ENCODE peak calls at places on chromosome 13, in four cellular contexts. V is tibial artery, A is SJCRH30, I is A549. G is an unnamed sample.

GRCh38 chr13:112849500-112849899 is 119.5 kb upstream of the MCF2L start:
- DNase-seq in V (no peak), A (peak; percentile 88), I (no peak), G (peak; percentile 63)

GRCh38 chr13:35699805-35700204 is 223.3 kb upstream of the MAB21L1 start:
- DNase-seq in V (peak; percentile 50), A (no peak), I (no peak), G (no peak)

GRCh38 chr13:47757681-47758080 is 243.4 kb downstream of the SUCLA2 start:
- DNase-seq in V (no peak), A (no peak), I (no peak), G (no peak)

GRCh38 chr13:43286769-43287168 is 263.4 kb downstream of the DNAJC15 start:
- DNase-seq in V (no peak), A (no peak), I (no peak), G (no peak)

GRCh38 chr13:77928909-77929308 is 10.3 kb upstream of the EDNRB start:
- DNase-seq in V (no peak), A (no peak), I (no peak), G (no peak)

GRCh38 chr13:44954210-44954609 is 35.1 kb downstream of the NUFIP1 start:
- DNase-seq in V (no peak), A (no peak), I (no peak), G (no peak)

GRCh38 chr13:98451676-98452105 is 125.2 kb downstream of the STK24 start:
- DNase-seq in V (peak; percentile 81), A (peak; percentile 32), I (no peak), G (no peak)

GRCh38 chr13:51523082-51523518 is 61.2 kb upstream of the WDFY2 start:
- DNase-seq in V (peak; percentile 39), A (no peak), I (no peak), G (peak; percentile 66)

GRCh38 chr13:21075303-21076264 is 14.2 kb upstream of the LATS2 start:
- DNase-seq in V (no peak), A (no peak), I (no peak), G (no peak)

GRCh38 chr13:28597641-28598040 is 61.3 kb upstream of the POMP start:
- DNase-seq in V (no peak), A (no peak), I (no peak), G (no peak)

GRCh38 chr13:39415003-39415402 is 188.0 kb downstream of the LHFPL6 start:
- DNase-seq in V (peak; percentile 45), A (no peak), I (no peak), G (no peak)

GRCh38 chr13:70747305-70747704 is 639.1 kb upstream of the KLHL1 start:
- DNase-seq in V (no peak), A (peak; percentile 37), I (no peak), G (no peak)

GRCh38 chr13:63124863-63125262 is 1709.2 kb upstream of the PCDH20 start:
- DNase-seq in V (no peak), A (peak; percentile 49), I (no peak), G (no peak)

GRCh38 chr13:92436927-92437326 is 789.7 kb upstream of the GPC6 start:
- DNase-seq in V (no peak), A (no peak), I (no peak), G (no peak)

GRCh38 chr13:105170438-105170837 is 1365.0 kb downstream of the EFNB2 start:
- DNase-seq in V (no peak), A (no peak), I (no peak), G (no peak)

GRCh38 chr13:110536006-110536693 is 25.4 kb downstream of the RAB20 start:
- DNase-seq in V (peak; percentile 66), A (no peak), I (no peak), G (no peak)

GRCh38 chr13:112434032-112434431 is 57.9 kb downstream of the SPACA7 start:
- DNase-seq in V (no peak), A (no peak), I (no peak), G (no peak)

GRCh38 chr13:28609381-28609780 is 49.5 kb upstream of the POMP start:
- DNase-seq in V (no peak), A (no peak), I (no peak), G (no peak)

GRCh38 chr13:55517312-55517711 is 1623.4 kb upstream of the PRR20A start:
- DNase-seq in V (no peak), A (peak; percentile 31), I (no peak), G (peak; percentile 41)

GRCh38 chr13:82330499-82330898 is 1551.8 kb downstream of the SLITRK1 start:
- DNase-seq in V (no peak), A (peak; percentile 11), I (no peak), G (no peak)

GRCh38 chr13:29707876-29708543 is 112.5 kb upstream of the SLC7A1 start:
- DNase-seq in V (no peak), A (peak; percentile 88), I (peak; percentile 6), G (peak; percentile 82)

GRCh38 chr13:50766043-50766442 is 77.4 kb downstream of the DLEU7 start:
- DNase-seq in V (no peak), A (no peak), I (no peak), G (no peak)

GRCh38 chr13:80340643-80341097 is 256 bp downstream of the SPRY2 start:
- DNase-seq in V (peak; percentile 28), A (no peak), I (no peak), G (no peak)

GRCh38 chr13:102055116-102055515 is 346.7 kb downstream of the FGF14 start:
- DNase-seq in V (no peak), A (no peak), I (no peak), G (no peak)

GRCh38 chr13:43003010-43003409 is 11.0 kb upstream of the EPSTI1 start:
- DNase-seq in V (no peak), A (no peak), I (no peak), G (no peak)

GRCh38 chr13:101398920-101399319 is 17.4 kb downstream of the NALCN start:
- DNase-seq in V (no peak), A (no peak), I (no peak), G (no peak)

GRCh38 chr13:27474751-27475268 is 24.4 kb upstream of the MTIF3 start:
- DNase-seq in V (no peak), A (no peak), I (no peak), G (no peak)

GRCh38 chr13:27472941-27473340 is 22.6 kb upstream of the MTIF3 start:
- DNase-seq in V (no peak), A (no peak), I (no peak), G (no peak)

GRCh38 chr13:27481766-27482165 is 31.4 kb upstream of the MTIF3 start:
- DNase-seq in V (no peak), A (peak; percentile 73), I (peak; percentile 19), G (peak; percentile 74)

GRCh38 chr13:27472441-27472840 is 22.1 kb upstream of the MTIF3 start:
- DNase-seq in V (no peak), A (no peak), I (no peak), G (no peak)

DNA sequence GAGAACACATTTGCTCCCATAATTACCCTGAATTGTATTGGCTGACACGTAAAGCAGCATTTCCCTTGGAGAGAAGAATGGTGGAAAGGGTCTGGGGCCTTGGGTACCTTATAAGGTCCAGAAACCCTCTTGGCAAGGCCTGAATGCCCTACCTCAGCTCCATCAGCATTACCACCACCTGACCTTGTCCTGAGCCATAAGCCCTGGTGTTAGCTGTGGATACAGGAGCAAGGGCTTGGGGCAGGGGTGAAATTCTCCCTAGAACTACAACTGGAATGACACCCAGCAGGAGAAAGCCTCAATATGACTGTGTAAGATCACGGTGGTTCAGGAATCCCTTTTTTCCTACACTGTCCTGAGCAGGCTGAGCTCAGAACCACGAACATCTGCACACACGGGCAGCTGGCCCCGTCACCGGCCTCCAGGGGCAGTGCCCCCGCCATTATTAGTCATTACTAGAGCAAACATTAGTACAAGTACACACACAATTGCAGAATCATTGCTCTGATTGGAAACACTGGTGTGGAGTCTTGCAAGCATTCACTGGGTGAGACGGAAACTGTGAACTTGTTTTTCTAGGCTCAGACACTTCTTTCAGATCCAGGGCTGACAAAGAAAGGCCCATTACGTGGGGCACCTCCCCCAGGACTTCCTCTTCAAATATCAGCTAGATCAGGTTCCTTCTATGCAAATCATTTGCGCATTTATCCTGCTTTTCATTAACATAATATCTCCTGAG is 26.7 kb upstream of the MTIF3 start:
- DNase-seq in V (no peak), A (no peak), I (peak; percentile 52), G (no peak)
- H3K4me3 ChIP-seq in V (no peak overlapping the region), A (no peak overlapping the region), I (no peak overlapping the region), G (no peak overlapping the region)

GRCh38 chr13:41007359-41008118 is 11.6 kb downstream of the ELF1 start:
- DNase-seq in V (no peak), A (no peak), I (no peak), G (no peak)

GRCh38 chr13:41005709-41006108 is 13.4 kb downstream of the ELF1 start:
- DNase-seq in V (no peak), A (no peak), I (no peak), G (no peak)

GRCh38 chr13:41006296-41006695 is 12.8 kb downstream of the ELF1 start:
- DNase-seq in V (no peak), A (no peak), I (no peak), G (no peak)

GRCh38 chr13:41006951-41007350 is 12.2 kb downstream of the ELF1 start:
- DNase-seq in V (no peak), A (no peak), I (no peak), G (no peak)

GRCh38 chr13:41004875-41005693 is 14.0 kb downstream of the ELF1 start:
- DNase-seq in V (no peak), A (no peak), I (no peak), G (no peak)
- H3K4me1 ChIP-seq in V (no peaks in the 10 kb centered on the region), A (peaks cover 9% of the 10 kb centered on the region), I (peaks cover 65% of the 10 kb centered on the region), G (no peaks in the 10 kb centered on the region)

GRCh38 chr13:97346561-97347254 is 87.3 kb upstream of the RAP2A start:
- DNase-seq in V (no peak), A (no peak), I (no peak), G (no peak)
- H3K4me3 ChIP-seq in V (no peak overlapping the region), A (no peak overlapping the region), I (no peak overlapping the region), G (no peak overlapping the region)

GRCh38 chr13:33283195-33283910 is 2.2 kb downstream of the STARD13 start:
- DNase-seq in V (no peak), A (no peak), I (no peak), G (no peak)
- H3K4me1 ChIP-seq in V (peaks cover 25% of the 10 kb centered on the region), A (peaks cover 13% of the 10 kb centered on the region), I (peaks cover 47% of the 10 kb centered on the region), G (no peaks in the 10 kb centered on the region)

GRCh38 chr13:75872970-75873369 is 236.8 kb downstream of the LMO7 start:
- DNase-seq in V (no peak), A (no peak), I (no peak), G (no peak)

GRCh38 chr13:75871059-75871458 is 234.9 kb downstream of the LMO7 start:
- DNase-seq in V (no peak), A (no peak), I (no peak), G (no peak)

GRCh38 chr13:75869981-75870380 is 233.9 kb downstream of the LMO7 start:
- DNase-seq in V (no peak), A (no peak), I (no peak), G (no peak)

GRCh38 chr13:75867718-75868117 is 231.6 kb downstream of the LMO7 start:
- DNase-seq in V (no peak), A (no peak), I (no peak), G (no peak)

DNA sequence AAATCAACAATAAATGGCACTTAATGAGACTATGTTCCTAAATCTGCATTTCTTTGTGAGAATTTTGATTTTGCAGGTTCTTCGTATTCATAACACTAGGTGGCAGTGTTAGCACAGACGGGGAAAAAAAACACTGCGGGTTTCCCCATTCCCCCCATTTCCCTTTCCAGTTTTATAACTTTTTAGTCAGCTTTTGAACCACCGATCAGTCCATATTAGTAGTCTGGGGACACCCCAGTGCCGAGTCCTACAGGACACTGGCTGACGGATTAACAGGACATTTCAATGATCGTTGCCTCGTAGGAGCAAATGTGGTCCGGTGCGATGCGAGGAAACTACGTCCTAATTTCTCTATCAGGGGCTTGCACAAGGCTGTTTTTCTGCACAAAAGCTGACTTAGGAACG is 234.3 kb downstream of the LMO7 start:
- DNase-seq in V (peak; percentile 23), A (peak; percentile 38), I (peak; percentile 15), G (no peak)
- H3K4me3 ChIP-seq in V (peak overlapping the region; percentile 50), A (no peak overlapping the region), I (peak overlapping the region; percentile 41), G (peak overlapping the region; percentile 38)

GRCh38 chr13:52652170-52652979 is at the start of gene SUGT1:
- DNase-seq in V (peak; percentile 97), A (peak; percentile 98), I (peak; percentile 60), G (peak; percentile 98)
- H3K4me1 ChIP-seq in V (peaks cover 26% of the 10 kb centered on the region), A (no peaks in the 10 kb centered on the region), I (peaks cover 7% of the 10 kb centered on the region), G (no peaks in the 10 kb centered on the region)

G was measured in BE2C.